ENCODE peak calls at places on chromosomes 16 and 17, in ten cellular contexts. L is HCT116, A is transverse colon, V is body of pancreas, U is stomach, X is ovary, W is adrenal gland, F is right lobe of liver, T is breast epithelium, Z is esophagus squamous epithelium. Y is an unnamed sample.

GRCh38 chr17:11768106-11768505 is 169.8 kb downstream of the DNAH9 start:
- DNase-seq in Z (no peak), F (no peak), L (no peak), V (no peak), T (no peak), W (no peak), X (no peak), A (no peak), U (no peak), Y (no peak)

GRCh38 chr17:9187828-9188227 is 166.5 kb downstream of the NTN1 start:
- DNase-seq in V (no peak), Z (no peak), L (no peak), T (no peak), W (no peak), X (no peak), A (no peak), F (no peak), U (no peak), Y (no peak)

GRCh38 chr17:79835953-79836951 is 3.0 kb downstream of the CBX4 start:
- DNase-seq in T (no peak), V (peak; percentile 80), A (peak; percentile 87), W (no peak), X (peak; percentile 37), F (peak; percentile 90), Z (no peak), L (peak; percentile 42), U (peak; percentile 90), Y (no peak)

GRCh38 chr16:47599512-47599911 is 138.4 kb downstream of the PHKB start:
- DNase-seq in X (no peak), L (no peak), F (no peak), U (no peak), V (no peak), Z (no peak), T (no peak), A (no peak), W (no peak), Y (no peak)

GRCh38 chr16:90031931-90032663 is 12.8 kb upstream of the DBNDD1 start:
- DNase-seq in W (no peak), A (no peak), F (no peak), T (no peak), V (no peak), U (no peak), L (no peak), X (no peak), Z (no peak), Y (no peak)

GRCh38 chr16:70563571-70563970 is 40.0 kb downstream of the SF3B3 start:
- DNase-seq in T (no peak), W (no peak), L (no peak), X (no peak), Z (no peak), V (no peak), F (no peak), U (no peak), A (no peak), Y (no peak)

GRCh38 chr17:67829331-67829730 is 4.0 kb downstream of the BPTF start:
- DNase-seq in A (no peak), F (no peak), L (no peak), V (no peak), X (no peak), T (no peak), W (no peak), U (no peak), Z (no peak), Y (no peak)

GRCh38 chr17:80034977-80035686 is 540 bp downstream of the TBC1D16 start:
- DNase-seq in X (no peak), T (no peak), F (no peak), U (no peak), W (peak; percentile 32), V (peak; percentile 36), A (peak; percentile 54), Z (no peak), L (no peak), Y (no peak)

GRCh38 chr17:27669136-27669535 is 38.1 kb downstream of the LGALS9 start:
- DNase-seq in F (peak; percentile 16), X (no peak), V (no peak), L (no peak), U (no peak), Z (no peak), T (no peak), W (no peak), A (no peak), Y (no peak)

GRCh38 chr17:35160354-35161201 is 13.0 kb downstream of the UNC45B start:
- DNase-seq in U (no peak), W (no peak), F (peak; percentile 14), Z (no peak), A (no peak), T (no peak), V (no peak), L (no peak), X (no peak), Y (no peak)

GRCh38 chr17:83189673-83190385 is 110.4 kb downstream of the METRNL start:
- DNase-seq in W (no peak), F (peak; percentile 43), A (no peak), V (peak; percentile 3), Z (no peak), T (peak; percentile 18), X (peak; percentile 85), U (peak; percentile 78), L (no peak), Y (peak; percentile 65)

GRCh38 chr17:4593021-4593797 is 8.9 kb downstream of the SMTNL2 start:
- DNase-seq in Z (no peak), A (no peak), W (no peak), U (no peak), V (no peak), T (no peak), L (no peak), F (no peak), X (no peak), Y (no peak)

GRCh38 chr17:19346351-19347255 is 15.9 kb downstream of the B9D1 start:
- DNase-seq in A (peak; percentile 42), W (peak; percentile 85), U (peak; percentile 61), V (peak; percentile 48), Z (no peak), F (peak; percentile 71), T (no peak), X (peak; percentile 52), L (peak; percentile 23), Y (peak; percentile 82)

GRCh38 chr16:84194470-84195200 is 3.7 kb downstream of the ADAD2 start:
- DNase-seq in X (no peak), V (no peak), L (no peak), F (no peak), T (no peak), W (no peak), A (no peak), Z (no peak), U (no peak), Y (no peak)

GRCh38 chr17:45312477-45313418 is 4.1 kb downstream of the MAP3K14 start:
- DNase-seq in T (no peak), F (no peak), V (no peak), Z (no peak), L (no peak), X (no peak), U (no peak), W (no peak), A (no peak), Y (no peak)

GRCh38 chr17:65559483-65559801 is 2.0 kb downstream of the AXIN2 start:
- DNase-seq in W (no peak), T (no peak), A (no peak), Z (no peak), U (no peak), X (no peak), L (no peak), V (no peak), F (no peak), Y (no peak)
- H3K4me3 ChIP-seq in W (peak overlapping the region; percentile 21), T (peak overlapping the region; percentile 91), A (peak overlapping the region; percentile 68), Z (no peak overlapping the region), U (no peak overlapping the region), X (peak overlapping the region; percentile 86), L (peak overlapping the region; percentile 68), V (peak overlapping the region; percentile 88), F (peak overlapping the region; percentile 53), Y (peak overlapping the region; percentile 76)

GRCh38 chr17:7656958-7657715 is 6.4 kb downstream of the ATP1B2 start:
- DNase-seq in V (peak; percentile 45), Z (no peak), W (peak; percentile 87), T (no peak), U (no peak), X (peak; percentile 78), L (no peak), F (no peak), A (peak; percentile 12), Y (peak; percentile 80)
- TF ChIP-seq CTCF in V (no peak), Z (no peak), W (peak; percentile 22), T (no peak), U (no peak), X (no peak), L (no peak), F (no peak), A (no peak), Y (no peak)

GRCh38 chr17:78111012-78111726 is 17.4 kb downstream of the TMC6 start:
- DNase-seq in T (no peak), U (no peak), L (no peak), Z (no peak), F (no peak), W (no peak), A (no peak), X (no peak), V (no peak), Y (no peak)
- TF ChIP-seq POLR2A in T (no peak), U (no peak), L (no peak), Z (no peak), F (no peak), W (no peak), A (no peak), X (no peak), V (no peak), Y (no peak)

GRCh38 chr16:12868788-12869187 is 32.6 kb upstream of the SHISA9 start:
- DNase-seq in L (no peak), X (no peak), V (no peak), W (no peak), T (no peak), F (no peak), A (no peak), Z (no peak), U (no peak), Y (no peak)
- H3K4me3 ChIP-seq in L (no peak overlapping the region), X (no peak overlapping the region), V (no peak overlapping the region), W (no peak overlapping the region), T (no peak overlapping the region), F (no peak overlapping the region), A (no peak overlapping the region), Z (no peak overlapping the region), U (no peak overlapping the region), Y (no peak overlapping the region)

DNA sequence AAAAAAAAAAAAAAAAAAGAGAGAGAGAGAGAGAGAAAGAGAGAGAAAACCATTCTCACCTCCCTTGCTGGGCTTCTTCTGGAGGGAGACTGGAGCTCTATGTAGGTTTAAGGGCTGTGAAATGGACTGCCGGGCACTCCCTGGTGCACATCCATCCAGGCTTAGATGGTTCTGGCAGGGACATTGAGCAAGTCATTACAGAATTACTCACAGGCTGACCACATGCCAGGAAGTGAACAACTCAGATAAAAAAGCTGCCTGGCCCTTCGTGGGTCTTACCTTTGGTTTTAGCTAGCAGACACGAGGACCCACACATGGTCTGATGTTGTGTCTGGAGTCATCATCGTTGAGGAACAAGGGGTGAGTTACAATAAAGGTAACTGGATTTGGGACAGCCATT is 847.4 kb upstream of the EEF2KMT start:
- DNase-seq in U (no peak), V (no peak), F (no peak), W (no peak), T (no peak), A (no peak), Z (no peak), X (no peak), L (no peak), Y (no peak)
- TF ChIP-seq CTCF in U (no peak), V (no peak), F (no peak), W (no peak), T (no peak), A (no peak), Z (no peak), X (no peak), L (no peak), Y (no peak)